ENCODE peak calls at places on chromosomes 5 and 9, in seven cellular contexts. A is adrenal gland; U is CD4-positive, alpha-beta T cell; S is PC-3; W is Panc1; Z is tibial nerve; G is H1. M is an unnamed sample.
A peak's percentile ranks its signal among the peaks of the same experiment; 100 is the strongest.

GRCh38 chr9:33942471-33943083 is 106.1 kb downstream of the UBAP2 start:
- DNase-seq in A (no peak), U (no peak), S (peak; percentile 71), W (no peak), Z (no peak), G (no peak), M (no peak)

GRCh38 chr5:176817369-176817841 is 7.0 kb downstream of the UNC5A start:
- DNase-seq in A (no peak), U (no peak), S (no peak), W (no peak), Z (no peak), G (peak; percentile 66), M (no peak)

GRCh38 chr5:178069909-178070308 is 43.4 kb upstream of the N4BP3 start:
- DNase-seq in A (no peak), U (no peak), S (peak; percentile 70), W (no peak), Z (no peak), G (peak; percentile 83), M (no peak)

GRCh38 chr5:151917931-151918330 is 6.7 kb downstream of the GLRA1 start:
- DNase-seq in A (no peak), U (no peak), S (no peak), W (no peak), Z (no peak), G (no peak), M (no peak)

GRCh38 chr9:117411547-117411946 is 3.3 kb downstream of the ASTN2 start:
- DNase-seq in A (peak; percentile 26), U (no peak), S (peak; percentile 32), W (peak; percentile 2), Z (no peak), G (peak; percentile 86), M (no peak)

GRCh38 chr9:5579881-5580280 is 49.0 kb upstream of the RIC1 start:
- DNase-seq in A (no peak), U (no peak), S (no peak), W (no peak), Z (no peak), G (no peak), M (no peak)

GRCh38 chr5:64876203-64876602 is 107.5 kb downstream of the CWC27 start:
- DNase-seq in A (no peak), U (no peak), S (no peak), W (no peak), Z (no peak), G (no peak), M (no peak)

GRCh38 chr9:137449931-137450537 is 8.9 kb upstream of the ENTPD8 start:
- DNase-seq in A (no peak), U (peak; percentile 59), S (no peak), W (no peak), Z (no peak), G (no peak), M (no peak)

GRCh38 chr9:114015607-114016006 is 62.5 kb downstream of the AMBP start:
- DNase-seq in A (no peak), U (no peak), S (no peak), W (no peak), Z (no peak), G (no peak), M (no peak)

GRCh38 chr9:114014044-114014443 is 64.1 kb downstream of the AMBP start:
- DNase-seq in A (no peak), U (no peak), S (no peak), W (no peak), Z (no peak), G (no peak), M (no peak)

GRCh38 chr9:114016629-114017423 is 61.3 kb downstream of the AMBP start:
- DNase-seq in A (no peak), U (no peak), S (no peak), W (no peak), Z (no peak), G (peak; percentile 37), M (no peak)

GRCh38 chr9:114017741-114018715 is 60.1 kb downstream of the AMBP start:
- DNase-seq in A (no peak), U (no peak), S (no peak), W (no peak), Z (no peak), G (peak; percentile 30), M (no peak)

DNA sequence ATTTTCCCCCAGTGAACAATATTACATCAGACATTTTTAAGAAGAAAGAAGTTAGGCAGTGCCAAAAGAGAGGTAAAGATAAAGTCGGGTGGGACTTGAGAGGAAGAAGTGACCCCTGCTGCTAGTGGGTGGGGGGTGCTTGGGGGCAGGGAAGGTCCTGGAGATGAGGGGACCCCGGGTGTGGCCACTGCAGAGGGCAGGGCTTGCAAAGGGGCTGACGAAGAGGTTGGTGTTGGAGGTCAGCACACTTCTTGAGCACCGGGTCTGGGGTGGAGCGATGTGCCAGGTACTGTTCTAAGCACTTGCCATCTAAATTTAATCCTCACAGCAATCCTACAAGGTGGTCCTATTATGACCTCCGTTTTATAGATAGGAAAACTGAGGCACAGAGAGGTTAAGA is 62.0 kb downstream of the AMBP start:
- DNase-seq in A (no peak), U (no peak), S (no peak), W (no peak), Z (no peak), G (no peak), M (no peak)
- H3K27ac ChIP-seq in A (no peak overlapping the region), U (no peak overlapping the region), S (no peak overlapping the region), W (no peak overlapping the region), Z (no peak overlapping the region), G (no peak overlapping the region), M (no peak overlapping the region)

GRCh38 chr5:132905938-132906337 is 32.5 kb downstream of the LEAP2 start:
- DNase-seq in A (no peak), U (no peak), S (no peak), W (no peak), Z (no peak), G (no peak), M (peak; percentile 73)

GRCh38 chr5:132915681-132916080 is 42.2 kb downstream of the LEAP2 start:
- DNase-seq in A (no peak), U (no peak), S (peak; percentile 20), W (no peak), Z (no peak), G (no peak), M (no peak)

GRCh38 chr5:132907161-132907560 is 33.7 kb downstream of the LEAP2 start:
- DNase-seq in A (no peak), U (no peak), S (no peak), W (no peak), Z (no peak), G (no peak), M (no peak)

DNA sequence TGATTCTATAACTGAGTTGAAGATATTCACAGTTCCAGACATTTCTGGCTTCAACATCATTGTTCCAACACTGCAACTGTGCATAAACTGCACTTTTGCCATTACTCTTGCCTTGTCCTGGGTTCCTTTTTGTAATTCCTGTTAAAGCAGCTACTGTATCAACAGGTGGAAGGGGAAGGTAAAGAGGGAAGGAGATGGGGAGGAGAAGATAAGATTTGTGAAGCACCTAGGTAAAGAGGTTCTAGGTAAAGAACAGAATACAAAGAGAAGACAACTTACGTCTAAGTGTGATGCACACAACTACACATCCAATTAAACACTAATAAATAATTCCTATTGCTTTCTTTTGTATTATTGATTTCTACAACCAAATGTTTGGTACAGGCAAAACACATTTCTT is 36.2 kb downstream of the LEAP2 start:
- DNase-seq in A (no peak), U (no peak), S (no peak), W (no peak), Z (no peak), G (no peak), M (no peak)
- H3K27ac ChIP-seq in A (no peak overlapping the region), U (no peak overlapping the region), S (no peak overlapping the region), W (no peak overlapping the region), Z (no peak overlapping the region), G (no peak overlapping the region), M (no peak overlapping the region)

GRCh38 chr5:140346348-140347221 is at the start of gene HBEGF:
- DNase-seq in A (peak; percentile 80), U (no peak), S (peak; percentile 94), W (peak; percentile 46), Z (peak; percentile 72), G (peak; percentile 88), M (no peak)

GRCh38 chr5:140345919-140346347 is 470 bp downstream of the HBEGF start:
- DNase-seq in A (peak; percentile 73), U (no peak), S (peak; percentile 56), W (peak; percentile 33), Z (no peak), G (no peak), M (no peak)

GRCh38 chr5:140348104-140348503 is 1.7 kb upstream of the HBEGF start:
- DNase-seq in A (no peak), U (no peak), S (peak; percentile 53), W (no peak), Z (no peak), G (no peak), M (peak; percentile 86)

GRCh38 chr5:140349244-140349643 is 2.8 kb upstream of the HBEGF start:
- DNase-seq in A (no peak), U (no peak), S (peak; percentile 76), W (no peak), Z (no peak), G (no peak), M (no peak)

DNA sequence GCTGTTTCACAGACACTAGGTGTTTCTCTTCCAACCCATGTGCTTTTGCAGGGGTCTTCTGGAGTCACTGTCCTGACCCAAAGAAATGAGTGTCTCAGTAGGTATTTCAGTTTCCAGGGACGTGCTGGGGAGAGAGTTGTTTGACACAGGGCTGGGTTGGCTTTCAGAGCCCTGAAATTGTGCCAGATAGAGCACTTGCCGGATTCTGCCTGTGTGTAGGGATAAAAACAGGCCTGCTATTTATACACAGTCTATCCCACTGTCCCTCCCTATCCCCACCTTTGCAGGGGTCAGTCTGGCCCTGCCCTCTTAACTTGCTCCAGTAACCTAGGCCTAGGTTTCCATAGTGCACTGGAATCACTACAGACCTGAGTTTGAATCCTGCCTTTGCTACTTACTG is 979 bp upstream of the HBEGF start:
- DNase-seq in A (no peak), U (no peak), S (no peak), W (no peak), Z (no peak), G (no peak), M (no peak)
- H3K27ac ChIP-seq in A (no peak overlapping the region), U (no peak overlapping the region), S (peak overlapping the region; percentile 61), W (no peak overlapping the region), Z (peak overlapping the region; percentile 82), G (no peak overlapping the region), M (peak overlapping the region; percentile 96)

DNA sequence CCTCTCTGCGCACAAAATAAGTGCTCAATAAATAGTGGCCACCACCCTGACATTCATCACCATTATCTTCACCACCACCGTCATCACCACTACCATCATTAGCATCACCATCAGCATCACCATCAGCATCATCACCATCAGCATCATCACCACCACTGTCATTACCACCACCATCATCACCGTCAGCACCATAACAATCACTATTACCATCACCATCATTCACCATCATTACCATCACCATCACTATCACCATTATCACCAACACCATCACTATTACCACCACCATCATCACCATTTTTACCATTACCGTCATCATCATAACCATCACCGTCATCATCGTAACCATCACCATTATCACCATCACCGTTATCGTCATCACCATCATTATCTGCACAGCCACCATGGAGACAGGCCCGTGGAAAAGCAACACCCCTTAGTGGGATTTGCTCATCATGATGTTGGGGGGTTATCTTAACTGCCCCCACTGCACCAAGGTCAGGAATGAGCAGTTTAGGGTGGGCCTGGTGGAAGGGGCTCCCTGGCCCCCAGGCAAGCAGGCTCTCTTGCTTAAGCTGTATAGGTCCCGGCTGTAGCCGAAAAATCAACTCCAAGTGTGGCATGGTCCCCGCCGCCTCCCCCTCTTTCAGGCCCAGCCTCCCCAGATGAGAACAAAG is 18.1 kb downstream of the AKNA start:
- DNase-seq in A (peak; percentile 2), U (no peak), S (no peak), W (no peak), Z (no peak), G (no peak), M (no peak)
- H3K27ac ChIP-seq in A (peak overlapping the region; percentile 13), U (peak overlapping the region; percentile 55), S (no peak overlapping the region), W (no peak overlapping the region), Z (peak overlapping the region; percentile 70), G (peak overlapping the region; percentile 56), M (no peak overlapping the region)

GRCh38 chr5:135740475-135740874 is 94.0 kb upstream of the SLC25A48 start:
- DNase-seq in A (no peak), U (no peak), S (no peak), W (no peak), Z (no peak), G (peak; percentile 30), M (no peak)
- H3K27ac ChIP-seq in A (no peak overlapping the region), U (no peak overlapping the region), S (no peak overlapping the region), W (no peak overlapping the region), Z (no peak overlapping the region), G (no peak overlapping the region), M (no peak overlapping the region)

M was measured in epithelial cell of prostate.